ENCODE peak calls at places on chromosomes 13 and 19, in eight cellular contexts. B is body of pancreas, Y is upper lobe of right lung, O is choroid plexus epithelial cell, V is heart right ventricle, M is PC-3, S is MM.1S, A is fibroblast of the aortic adventitia. L is an unnamed sample.

GRCh38 chr19:48784527-48784926 is 26.3 kb downstream of the BCAT2 start:
- DNase-seq in M (peak; percentile 20), O (peak; percentile 62), B (no peak), S (no peak), A (peak; percentile 37), V (no peak), Y (no peak), L (no peak)

GRCh38 chr13:101730420-101731000 is 278.0 kb downstream of the ITGBL1 start:
- DNase-seq in Y (no peak), V (no peak), S (no peak), B (no peak), O (peak; percentile 23), A (no peak), M (no peak), L (no peak)

GRCh38 chr13:98207411-98207810 is 30.3 kb upstream of the RNF113B start:
- DNase-seq in O (no peak), B (no peak), Y (no peak), M (no peak), V (peak; percentile 19), S (no peak), A (no peak), L (no peak)

GRCh38 chr19:51689751-51690358 is 3.3 kb upstream of the SPACA6 start:
- DNase-seq in B (peak; percentile 37), A (peak; percentile 31), V (peak; percentile 46), S (no peak), M (no peak), Y (no peak), O (peak; percentile 53), L (peak; percentile 47)

GRCh38 chr13:29693297-29693945 is 97.9 kb upstream of the SLC7A1 start:
- DNase-seq in B (peak; percentile 94), Y (no peak), O (no peak), M (no peak), A (no peak), S (no peak), V (no peak), L (no peak)

GRCh38 chr19:10027158-10027997 is 14.1 kb downstream of the RDH8 start:
- DNase-seq in B (peak; percentile 98), S (peak; percentile 89), M (peak; percentile 98), V (peak; percentile 94), A (peak; percentile 91), O (peak; percentile 96), Y (peak; percentile 97), L (peak; percentile 97)

GRCh38 chr13:20362642-20363041 is 130.5 kb upstream of the GJB6 start:
- DNase-seq in V (no peak), M (no peak), S (no peak), A (no peak), B (no peak), Y (no peak), O (no peak), L (no peak)

GRCh38 chr19:33797821-33798633 is 1.4 kb downstream of the KCTD15 start:
- DNase-seq in V (peak; percentile 71), A (no peak), M (no peak), B (peak; percentile 69), S (no peak), O (peak; percentile 76), Y (no peak), L (no peak)

GRCh38 chr19:33216198-33216830 is 9.3 kb downstream of the SLC7A10 start:
- DNase-seq in Y (no peak), B (no peak), M (no peak), S (no peak), A (no peak), V (no peak), O (no peak), L (no peak)

GRCh38 chr13:74570046-74570445 is 435.8 kb upstream of the KLF12 start:
- DNase-seq in Y (no peak), V (no peak), O (no peak), M (no peak), B (no peak), A (no peak), S (no peak), L (no peak)

GRCh38 chr13:50153888-50154287 is 138.6 kb downstream of the KCNRG start:
- DNase-seq in M (no peak), B (no peak), S (no peak), A (no peak), Y (no peak), V (no peak), O (no peak), L (no peak)

GRCh38 chr13:109979186-109979585 is 192.8 kb upstream of the IRS2 start:
- DNase-seq in V (no peak), B (no peak), O (no peak), S (no peak), M (peak; percentile 54), Y (no peak), A (no peak), L (no peak)

GRCh38 chr13:24131749-24132148 is 28.8 kb upstream of the SPATA13 start:
- DNase-seq in O (no peak), A (no peak), M (no peak), Y (no peak), V (no peak), B (no peak), S (no peak), L (no peak)

GRCh38 chr19:39263912-39264305 is 4.3 kb upstream of the IFNL2 start:
- DNase-seq in O (no peak), Y (peak; percentile 52), B (no peak), M (no peak), V (no peak), A (no peak), S (no peak), L (no peak)

GRCh38 chr13:99361197-99361596 is 54.0 kb upstream of the GPR183 start:
- DNase-seq in Y (no peak), M (no peak), S (no peak), O (peak; percentile 40), A (no peak), B (no peak), V (no peak), L (no peak)

GRCh38 chr13:100644328-100644727 is 30.3 kb downstream of the TMTC4 start:
- DNase-seq in O (peak; percentile 6), Y (no peak), V (no peak), A (no peak), B (no peak), S (no peak), M (no peak), L (no peak)

GRCh38 chr13:110642291-110642981 is 27.1 kb downstream of the NAXD start:
- DNase-seq in O (no peak), A (no peak), B (no peak), Y (no peak), M (no peak), V (no peak), S (no peak), L (no peak)

GRCh38 chr19:11233073-11233472 is 6.3 kb upstream of the ANGPTL8 start:
- DNase-seq in A (no peak), V (no peak), O (no peak), S (no peak), M (no peak), B (no peak), Y (no peak), L (no peak)

GRCh38 chr13:75617230-75617629 is 18.9 kb upstream of the LMO7 start:
- DNase-seq in O (no peak), V (no peak), S (no peak), M (no peak), Y (no peak), B (no peak), A (no peak), L (no peak)
- H3K4me3 ChIP-seq in O (no peak overlapping the region), V (no peak overlapping the region), S (no peak overlapping the region), M (no peak overlapping the region), Y (no peak overlapping the region), B (no peak overlapping the region), A (no peak overlapping the region), L (no peak overlapping the region)

GRCh38 chr19:1254081-1254527 is 5.7 kb downstream of the MIDN start:
- DNase-seq in A (no peak), Y (peak; percentile 76), S (no peak), V (no peak), O (peak; percentile 35), M (no peak), B (peak; percentile 47), L (no peak)
- H3K4me3 ChIP-seq in A (no peak overlapping the region), Y (peak overlapping the region; percentile 81), S (no peak overlapping the region), V (peak overlapping the region; percentile 99), O (peak overlapping the region; percentile 78), M (no peak overlapping the region), B (no peak overlapping the region), L (no peak overlapping the region)

DNA sequence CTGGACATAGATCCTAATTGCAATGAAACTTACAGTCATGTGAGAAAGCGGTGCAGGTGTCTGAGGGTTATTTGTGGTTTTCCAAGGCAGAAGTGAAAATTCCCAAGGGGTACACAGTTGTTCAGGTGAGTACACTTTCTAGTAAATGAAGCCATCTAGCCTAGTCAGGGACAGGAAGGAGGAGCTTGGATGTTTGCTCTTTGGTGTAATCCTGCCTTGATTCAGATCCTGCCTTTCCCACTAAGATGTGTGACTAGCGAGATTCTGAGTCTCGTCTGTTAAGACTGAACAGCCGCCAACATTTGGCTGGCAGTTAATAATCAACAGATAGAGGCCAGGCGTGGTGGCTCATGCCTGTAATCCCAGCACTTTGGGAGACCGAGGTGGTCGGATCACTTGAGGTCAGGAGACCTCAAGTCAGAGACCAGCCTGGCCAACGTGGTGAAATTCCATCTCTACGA is 2.5 kb downstream of the RPS9 start:
- DNase-seq in M (peak; percentile 46), V (no peak), A (peak; percentile 30), Y (no peak), B (peak; percentile 80), S (no peak), O (no peak), L (peak; percentile 66)
- H3K4me3 ChIP-seq in M (peak overlapping the region; percentile 96), V (peak overlapping the region; percentile 65), A (peak overlapping the region; percentile 71), Y (peak overlapping the region; percentile 90), B (no peak overlapping the region), S (peak overlapping the region; percentile 86), O (no peak overlapping the region), L (peak overlapping the region; percentile 82)

GRCh38 chr19:16226878-16227836 is 29.4 kb downstream of the AP1M1 start:
- DNase-seq in S (no peak), B (no peak), Y (peak; percentile 57), V (no peak), O (no peak), M (no peak), A (no peak), L (no peak)

GRCh38 chr19:16228637-16229321 is 31.1 kb downstream of the AP1M1 start:
- DNase-seq in A (no peak), V (no peak), Y (peak; percentile 29), B (no peak), O (no peak), M (no peak), S (no peak), L (no peak)

GRCh38 chr19:16227837-16228636 is 30.3 kb downstream of the AP1M1 start:
- DNase-seq in B (no peak), S (no peak), Y (peak; percentile 57), M (no peak), V (no peak), O (no peak), A (no peak), L (no peak)

GRCh38 chr19:16232127-16232526 is 34.4 kb downstream of the AP1M1 start:
- DNase-seq in B (no peak), V (no peak), S (no peak), Y (peak; percentile 33), O (no peak), A (no peak), M (no peak), L (no peak)

GRCh38 chr19:16229322-16229641 is 31.6 kb downstream of the AP1M1 start:
- DNase-seq in B (no peak), Y (peak; percentile 60), S (no peak), M (no peak), V (no peak), O (no peak), A (no peak), L (no peak)
- H3K4me3 ChIP-seq in B (no peak overlapping the region), Y (no peak overlapping the region), S (no peak overlapping the region), M (no peak overlapping the region), V (no peak overlapping the region), O (no peak overlapping the region), A (no peak overlapping the region), L (no peak overlapping the region)

GRCh38 chr13:38527140-38527539 is 159.7 kb upstream of the FREM2 start:
- DNase-seq in S (no peak), A (no peak), B (no peak), O (no peak), V (no peak), M (no peak), Y (no peak), L (no peak)
- H3K4me3 ChIP-seq in S (no peak overlapping the region), A (no peak overlapping the region), B (no peak overlapping the region), O (no peak overlapping the region), V (no peak overlapping the region), M (no peak overlapping the region), Y (no peak overlapping the region), L (no peak overlapping the region)